ENCODE peak calls at places on chromosome 1, in four cellular contexts. V is CD4-positive, alpha-beta memory T cell; A is left lung; D is A549. R is an unnamed sample.

GRCh38 chr1:206803221-206803730 is 31.0 kb upstream of the IL10 start:
- DNase-seq in V (peak; percentile 91), A (no peak), D (no peak), R (peak; percentile 77)

GRCh38 chr1:225460021-225460736 is 32.3 kb upstream of the LBR start:
- DNase-seq in D (no peak), A (no peak), V (no peak), R (no peak)

GRCh38 chr1:229544587-229544986 is 13.9 kb downstream of the ABCB10 start:
- DNase-seq in A (no peak), V (no peak), D (no peak), R (no peak)

GRCh38 chr1:53601031-53601745 is 137.8 kb downstream of the GLIS1 start:
- DNase-seq in V (no peak), D (no peak), A (peak; percentile 10), R (no peak)

GRCh38 chr1:93814795-93815737 is 63.9 kb downstream of the DNTTIP2 start:
- DNase-seq in A (no peak), V (no peak), D (no peak), R (no peak)

GRCh38 chr1:45353685-45354084 is 13.4 kb upstream of the MUTYH start:
- DNase-seq in D (no peak), A (no peak), V (no peak), R (no peak)

GRCh38 chr1:46128336-46128735 is 4.1 kb downstream of the PIK3R3 start:
- DNase-seq in D (no peak), A (no peak), V (no peak), R (no peak)

GRCh38 chr1:34844252-34844634 is 15.3 kb downstream of the SMIM12 start:
- DNase-seq in V (no peak), A (no peak), D (no peak), R (no peak)

GRCh38 chr1:78102916-78103315 is 57.1 kb downstream of the GIPC2 start:
- DNase-seq in D (no peak), A (no peak), V (no peak), R (no peak)

GRCh38 chr1:25543425-25544242 is at the start of gene LDLRAP1:
- DNase-seq in A (peak; percentile 78), D (peak; percentile 62), V (peak; percentile 70), R (peak; percentile 49)

GRCh38 chr1:2344121-2344681 is 47.2 kb downstream of the MORN1 start:
- DNase-seq in D (no peak), A (no peak), V (no peak), R (no peak)

GRCh38 chr1:30798389-30798951 is 40.9 kb upstream of the LAPTM5 start:
- DNase-seq in A (peak; percentile 81), D (no peak), V (no peak), R (no peak)

GRCh38 chr1:46174448-46175231 is at the start of gene TSPAN1:
- DNase-seq in A (no peak), D (no peak), V (no peak), R (no peak)

GRCh38 chr1:21560916-21561638 is 51.9 kb downstream of the ALPL start:
- DNase-seq in D (no peak), A (no peak), V (no peak), R (no peak)

GRCh38 chr1:51297401-51298321 is 32.7 kb downstream of the TTC39A start:
- DNase-seq in D (no peak), A (no peak), V (no peak), R (no peak)

GRCh38 chr1:200128081-200128480 is 100.6 kb downstream of the NR5A2 start:
- DNase-seq in D (no peak), A (no peak), V (no peak), R (no peak)

GRCh38 chr1:5646486-5646885 is 345.7 kb downstream of the NPHP4 start:
- DNase-seq in A (no peak), V (no peak), D (no peak), R (no peak)

GRCh38 chr1:100775483-100775882 is 55.9 kb downstream of the VCAM1 start:
- DNase-seq in V (no peak), D (no peak), A (no peak), R (no peak)

GRCh38 chr1:244730153-244730933 is 77.4 kb downstream of the DESI2 start:
- DNase-seq in A (peak; percentile 43), V (peak; percentile 15), D (no peak), R (no peak)

GRCh38 chr1:25031966-25032667 is 102.0 kb upstream of the RUNX3 start:
- DNase-seq in A (peak; percentile 72), V (peak; percentile 81), D (no peak), R (peak; percentile 68)

GRCh38 chr1:216430744-216431143 is 7.5 kb upstream of the USH2A start:
- DNase-seq in A (no peak), D (no peak), V (no peak), R (no peak)

GRCh38 chr1:41714613-41715389 is 203.9 kb downstream of the HIVEP3 start:
- DNase-seq in D (no peak), V (no peak), A (no peak), R (no peak)

GRCh38 chr1:210448293-210448892 is 119.7 kb downstream of the HHAT start:
- DNase-seq in D (peak; percentile 36), V (peak; percentile 10), A (no peak), R (peak; percentile 5)

GRCh38 chr1:171740987-171741871 is 636 bp downstream of the VAMP4 start:
- DNase-seq in A (peak; percentile 49), V (peak; percentile 28), D (peak; percentile 25), R (peak; percentile 4)

DNA sequence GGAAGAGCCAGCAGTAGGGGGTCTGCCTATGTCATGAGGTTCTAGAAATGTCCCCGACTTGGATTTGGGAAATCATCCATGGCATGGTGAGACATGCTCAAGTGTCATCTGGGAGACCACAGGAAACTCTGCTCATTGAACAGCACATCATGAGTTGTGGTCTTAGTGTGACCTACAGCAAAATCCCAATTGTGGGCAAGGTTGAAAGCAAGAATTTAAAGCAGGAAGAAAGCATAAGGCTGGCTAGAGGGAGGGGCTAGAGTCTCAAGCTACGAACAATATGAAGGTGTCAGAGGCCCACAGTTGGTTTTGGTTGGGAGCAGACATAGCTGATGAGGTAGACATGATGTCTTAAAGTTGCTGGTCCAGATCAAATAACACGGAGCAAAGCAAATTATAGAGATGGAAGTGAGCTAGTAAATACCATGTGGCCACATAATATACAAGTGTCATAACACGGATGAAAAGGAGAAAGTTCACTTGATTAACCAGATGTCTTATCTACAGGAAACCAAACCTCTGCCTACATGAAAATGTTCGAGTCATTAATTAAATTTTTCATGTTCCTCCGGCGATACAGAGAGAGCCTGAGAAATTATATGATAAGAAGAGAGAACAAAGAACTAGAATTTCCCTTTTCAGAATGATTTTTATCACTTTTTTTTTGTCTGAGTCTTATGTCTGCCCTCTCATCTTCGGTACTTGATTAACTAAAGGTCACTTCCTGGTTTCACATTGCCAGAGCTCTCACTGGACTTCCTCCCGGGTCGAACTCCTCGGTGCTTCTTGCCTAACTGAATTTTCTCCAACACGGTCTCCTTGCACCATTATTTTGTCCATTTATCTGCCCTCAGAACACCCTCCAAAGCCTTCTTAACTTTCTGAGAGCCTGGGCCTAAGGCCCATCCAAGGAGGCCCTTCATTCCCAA is 67.5 kb upstream of the DUSP10 start:
- DNase-seq in V (no peak), D (no peak), A (no peak), R (no peak)
- H3K4me1 ChIP-seq in V (peaks cover 11% of the 10 kb centered on the region), D (no peaks in the 10 kb centered on the region), A (no peaks in the 10 kb centered on the region), R (peaks cover 6% of the 10 kb centered on the region)

DNA sequence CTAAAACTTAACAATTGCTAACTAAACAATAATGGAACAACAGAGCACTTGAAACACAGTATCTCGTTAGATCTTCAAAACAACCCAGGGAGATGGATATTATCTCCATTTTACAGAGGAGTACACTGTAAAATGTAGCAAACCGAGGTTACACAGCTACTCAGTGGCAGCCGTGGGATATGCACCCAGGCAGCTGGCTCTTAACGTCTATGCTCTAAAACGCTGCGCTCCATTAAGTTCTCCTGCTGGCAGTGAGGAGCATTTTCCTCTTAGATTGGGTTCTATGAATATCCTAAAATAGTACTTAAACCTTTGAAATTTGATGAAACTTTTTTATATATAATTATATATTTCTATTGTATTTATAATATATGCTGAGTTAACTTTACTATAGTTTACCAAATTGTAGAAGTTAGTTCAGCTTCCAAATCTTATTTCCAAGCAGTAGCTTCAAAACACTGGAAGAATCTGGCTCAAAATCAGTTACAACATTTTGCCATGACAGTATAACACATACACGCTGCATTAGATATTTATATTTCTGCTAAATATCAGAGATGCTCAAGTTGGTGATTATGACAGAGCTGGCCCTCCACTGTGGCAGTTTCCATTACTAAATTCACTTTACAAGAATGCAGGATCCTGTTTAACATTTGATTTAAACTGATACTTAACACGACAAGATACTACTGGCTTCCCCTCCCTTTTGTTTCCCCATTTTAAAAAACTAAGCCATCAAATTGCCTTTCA is 49.5 kb downstream of the TGFBR3 start:
- DNase-seq in V (no peak), D (no peak), A (no peak), R (no peak)
- H3K4me3 ChIP-seq in V (no peak overlapping the region), D (no peak overlapping the region), A (no peak overlapping the region), R (no peak overlapping the region)

GRCh38 chr1:16614361-16615252 is 1.2 kb upstream of the NBPF1 start:
- DNase-seq in A (peak; percentile 34), V (no peak), D (no peak), R (no peak)

GRCh38 chr1:16615253-16616252 is 2.2 kb upstream of the NBPF1 start:
- DNase-seq in D (no peak), A (peak; percentile 33), V (no peak), R (no peak)

GRCh38 chr1:16617101-16617727 is 3.9 kb upstream of the NBPF1 start:
- DNase-seq in D (no peak), A (peak; percentile 39), V (no peak), R (no peak)

GRCh38 chr1:16612332-16613172 is 812 bp downstream of the NBPF1 start:
- DNase-seq in V (peak; percentile 38), D (peak; percentile 49), A (peak; percentile 82), R (no peak)

DNA sequence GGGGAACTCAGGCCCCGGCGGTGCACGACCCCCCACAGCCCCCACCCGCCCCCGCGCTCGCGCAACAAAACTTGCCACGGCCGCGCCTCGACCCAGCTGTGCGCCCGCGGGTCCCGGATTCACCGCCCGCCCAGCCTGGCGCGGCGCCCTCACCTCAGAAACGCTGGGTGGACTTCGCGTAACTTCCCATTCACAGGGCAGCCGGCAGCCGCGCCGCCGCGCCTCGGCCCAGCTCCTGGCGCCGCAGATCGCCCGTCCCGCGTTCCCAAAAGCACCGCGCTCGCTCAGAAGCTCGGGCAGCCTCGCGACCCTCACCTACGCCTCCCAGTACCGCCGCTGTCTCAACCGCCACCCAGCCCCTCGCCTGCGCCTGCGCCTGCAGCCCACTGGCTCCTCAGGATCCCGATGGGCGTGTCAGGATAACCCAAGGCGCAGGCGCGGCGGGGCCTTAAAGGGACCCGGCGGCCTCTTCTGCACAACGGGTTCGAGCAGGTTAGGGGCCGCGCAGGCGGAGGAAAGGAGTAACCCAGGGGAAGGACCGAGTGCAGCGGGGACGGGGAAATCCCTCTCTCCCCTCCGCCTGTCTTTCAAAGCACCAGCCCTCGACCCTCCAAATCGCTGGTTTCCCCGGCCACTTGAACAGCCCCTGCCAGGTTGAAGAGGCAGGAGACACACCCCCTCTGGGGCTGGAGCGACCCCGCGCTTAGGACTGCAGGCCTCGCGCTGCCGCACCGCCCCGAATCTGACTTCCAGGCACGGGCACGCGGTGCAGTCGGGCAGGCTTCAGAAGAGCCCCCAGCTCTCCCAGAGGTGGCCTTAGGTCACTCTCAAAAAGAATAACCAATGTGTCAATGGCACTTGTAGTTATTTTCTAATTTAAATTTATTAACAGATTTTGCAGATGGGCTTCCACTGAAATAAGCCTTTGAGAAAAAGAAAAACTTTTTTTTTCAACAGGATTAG is at the start of gene NBPF1:
- DNase-seq in A (peak; percentile 99), D (peak; percentile 100), V (peak; percentile 89), R (peak; percentile 76)
- H3K27ac ChIP-seq in A (peak within 1 kb of the TSS; percentile 73), D (peak within 1 kb of the TSS; percentile 79), V (peak within 1 kb of the TSS; percentile 25), R (peak within 1 kb of the TSS; percentile 54)

DNA sequence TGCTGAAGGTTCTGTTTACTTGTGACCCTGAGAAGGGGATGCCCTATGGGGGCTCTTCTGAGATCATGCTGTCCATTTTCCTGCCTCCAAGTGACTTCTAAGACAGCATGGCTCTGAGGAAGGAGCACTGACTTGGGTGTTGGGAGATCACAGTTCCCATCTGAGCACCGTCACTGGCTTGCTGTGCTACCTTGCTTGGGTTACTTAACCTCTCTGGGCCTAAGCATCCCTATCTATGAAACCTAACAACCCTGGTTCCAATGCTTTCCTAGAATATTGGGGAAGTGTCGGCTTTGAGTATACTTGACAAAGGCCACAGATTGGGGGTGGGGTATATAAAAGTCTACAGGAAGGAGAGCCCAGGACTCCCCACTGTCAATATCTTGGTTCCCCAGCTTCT is 6.2 kb downstream of the TNFRSF1B start:
- DNase-seq in V (no peak), A (no peak), D (no peak), R (no peak)
- H3K4me1 ChIP-seq in V (peaks cover 99% of the 10 kb centered on the region), A (peaks cover 28% of the 10 kb centered on the region), D (no peaks in the 10 kb centered on the region), R (peaks cover 84% of the 10 kb centered on the region)